ENCODE peak calls at places on chromosome 22, in nine cellular contexts. K is fibroblast of pulmonary artery; O is left ventricle myocardium inferior; M is transverse colon; L is HCT116; B is activated CD8-positive, alpha-beta T cell treated with anti-CD3 and anti-CD28 coated beads for 36 hours; E is endothelial cell; R is progenitor cell of endocrine pancreas; Z is MM.1S. D is an unnamed sample.

GRCh38 chr22:46450931-46451660 is 86.3 kb downstream of the CELSR1 start:
- DNase-seq in L (no peak), M (no peak), E (no peak), K (no peak), R (no peak), Z (no peak), B (no peak), O (no peak), D (no peak)

GRCh38 chr22:36971305-36971704 is 47.9 kb downstream of the TST start:
- DNase-seq in K (no peak), L (no peak), B (no peak), Z (no peak), M (no peak), O (no peak), E (no peak), R (no peak), D (no peak)

GRCh38 chr22:30371981-30372380 is 15.2 kb downstream of the CCDC157 start:
- DNase-seq in E (no peak), K (no peak), M (no peak), O (no peak), Z (no peak), L (no peak), R (no peak), B (no peak), D (no peak)

GRCh38 chr22:17243524-17243923 is 24.3 kb upstream of the ADA2 start:
- DNase-seq in L (no peak), M (peak), Z (peak), E (no peak), O (no peak), R (no peak), K (no peak), B (peak), D (peak)

GRCh38 chr22:27029584-27030130 is 372.3 kb downstream of the MIAT start:
- DNase-seq in L (no peak), B (no peak), R (no peak), O (no peak), E (no peak), M (no peak), Z (no peak), K (no peak), D (no peak)

GRCh38 chr22:33853200-33854097 is 66.8 kb downstream of the LARGE1 start:
- DNase-seq in M (peak), K (peak), Z (peak), L (no peak), O (peak), R (no peak), E (no peak), B (peak), D (peak)

GRCh38 chr22:39567135-39567946 is 3.2 kb upstream of the CACNA1I start:
- DNase-seq in K (no peak), E (no peak), B (peak), M (peak), Z (peak), L (no peak), R (no peak), O (no peak), D (no peak)

GRCh38 chr22:47297261-47298016 is 535.0 kb downstream of the TBC1D22A start:
- DNase-seq in O (no peak), L (no peak), M (no peak), E (no peak), Z (no peak), B (no peak), K (no peak), R (no peak), D (peak)

GRCh38 chr22:17777005-17777716 is 2.9 kb upstream of the BID start:
- DNase-seq in Z (peak), K (no peak), B (peak), R (no peak), E (no peak), M (peak), L (no peak), O (no peak), D (peak)

GRCh38 chr22:46053563-46054090 is 76.7 kb upstream of the WNT7B start:
- DNase-seq in Z (peak), L (no peak), B (peak), E (no peak), R (no peak), K (peak), M (peak), O (peak), D (no peak)

GRCh38 chr22:37487129-37487528 is 945 bp upstream of the MFNG start:
- DNase-seq in L (no peak), E (no peak), B (no peak), O (no peak), K (no peak), Z (no peak), R (no peak), M (no peak), D (no peak)

GRCh38 chr22:42642801-42643631 is 2.6 kb upstream of the ATP5MGL start:
- DNase-seq in B (no peak), R (no peak), Z (no peak), K (no peak), M (no peak), E (no peak), O (no peak), L (no peak), D (peak)

GRCh38 chr22:27705391-27706080 is 96.0 kb downstream of the MN1 start:
- DNase-seq in K (no peak), O (no peak), Z (no peak), R (no peak), B (no peak), E (no peak), L (no peak), M (no peak), D (no peak)

GRCh38 chr22:37262346-37262745 is 18.3 kb upstream of the RAC2 start:
- DNase-seq in K (no peak), M (no peak), E (no peak), L (no peak), O (no peak), Z (no peak), B (no peak), R (no peak), D (no peak)

GRCh38 chr22:27212617-27213177 is 555.3 kb downstream of the MIAT start:
- DNase-seq in M (peak), K (peak), O (peak), E (peak), B (peak), R (no peak), Z (no peak), L (no peak), D (no peak)

GRCh38 chr22:32573991-32574390 is 99.4 kb downstream of the FBXO7 start:
- DNase-seq in Z (no peak), O (no peak), L (no peak), B (no peak), R (no peak), M (no peak), E (no peak), K (no peak), D (no peak)

GRCh38 chr22:17738386-17739128 is 35.7 kb downstream of the BID start:
- DNase-seq in R (no peak), M (no peak), B (no peak), L (no peak), O (no peak), K (no peak), Z (no peak), E (no peak), D (no peak)

GRCh38 chr22:32618461-32619140 is 144.0 kb downstream of the FBXO7 start:
- DNase-seq in R (no peak), K (no peak), O (peak), B (no peak), E (no peak), L (no peak), Z (no peak), M (peak), D (no peak)

GRCh38 chr22:35538801-35539321 is 1.8 kb upstream of the RASD2 start:
- DNase-seq in M (peak), B (peak), O (no peak), R (peak), K (no peak), L (peak), E (peak), Z (peak), D (peak)

GRCh38 chr22:37972527-37972926 is 11.8 kb downstream of the SOX10 start:
- DNase-seq in E (no peak), B (no peak), Z (no peak), K (peak), L (no peak), R (no peak), O (no peak), M (no peak), D (no peak)

GRCh38 chr22:48398181-48398905 is 1429.3 kb downstream of the BRD1 start:
- DNase-seq in M (no peak), R (no peak), B (no peak), L (no peak), O (no peak), Z (no peak), K (no peak), E (no peak), D (no peak)

GRCh38 chr22:47452184-47452583 is 689.7 kb downstream of the TBC1D22A start:
- DNase-seq in K (no peak), Z (no peak), E (no peak), R (no peak), O (no peak), B (peak), M (no peak), L (peak), D (no peak)

GRCh38 chr22:23089010-23089409 is 18.7 kb downstream of the GNAZ start:
- DNase-seq in E (no peak), Z (no peak), M (no peak), O (no peak), K (no peak), L (no peak), B (no peak), R (no peak), D (no peak)

GRCh38 chr22:44360686-44361381 is 48.1 kb upstream of the SHISAL1 start:
- DNase-seq in O (peak), B (no peak), Z (no peak), R (no peak), E (no peak), M (peak), K (peak), L (no peak), D (no peak)
- TF ChIP-seq CTCF in O (peak), B (no peak), Z (no peak), R (peak), E (no peak), M (peak), K (peak), L (no peak), D (no peak)

GRCh38 chr22:28774378-28774777 is 1.9 kb downstream of the CCDC117 start:
- DNase-seq in L (no peak), M (no peak), O (no peak), R (no peak), Z (no peak), K (no peak), E (no peak), B (no peak), D (no peak)

GRCh38 chr22:28773461-28773867 is 969 bp downstream of the CCDC117 start:
- DNase-seq in E (no peak), L (no peak), O (no peak), K (peak), R (no peak), Z (peak), B (no peak), M (no peak), D (peak)

GRCh38 chr22:28769394-28770085 is 3.0 kb upstream of the CCDC117 start:
- DNase-seq in R (no peak), K (no peak), L (no peak), M (no peak), O (no peak), E (no peak), Z (no peak), B (no peak), D (no peak)

GRCh38 chr22:28771195-28771791 is 1.2 kb upstream of the CCDC117 start:
- DNase-seq in M (no peak), R (no peak), O (no peak), K (no peak), E (no peak), L (no peak), B (no peak), Z (no peak), D (no peak)

DNA sequence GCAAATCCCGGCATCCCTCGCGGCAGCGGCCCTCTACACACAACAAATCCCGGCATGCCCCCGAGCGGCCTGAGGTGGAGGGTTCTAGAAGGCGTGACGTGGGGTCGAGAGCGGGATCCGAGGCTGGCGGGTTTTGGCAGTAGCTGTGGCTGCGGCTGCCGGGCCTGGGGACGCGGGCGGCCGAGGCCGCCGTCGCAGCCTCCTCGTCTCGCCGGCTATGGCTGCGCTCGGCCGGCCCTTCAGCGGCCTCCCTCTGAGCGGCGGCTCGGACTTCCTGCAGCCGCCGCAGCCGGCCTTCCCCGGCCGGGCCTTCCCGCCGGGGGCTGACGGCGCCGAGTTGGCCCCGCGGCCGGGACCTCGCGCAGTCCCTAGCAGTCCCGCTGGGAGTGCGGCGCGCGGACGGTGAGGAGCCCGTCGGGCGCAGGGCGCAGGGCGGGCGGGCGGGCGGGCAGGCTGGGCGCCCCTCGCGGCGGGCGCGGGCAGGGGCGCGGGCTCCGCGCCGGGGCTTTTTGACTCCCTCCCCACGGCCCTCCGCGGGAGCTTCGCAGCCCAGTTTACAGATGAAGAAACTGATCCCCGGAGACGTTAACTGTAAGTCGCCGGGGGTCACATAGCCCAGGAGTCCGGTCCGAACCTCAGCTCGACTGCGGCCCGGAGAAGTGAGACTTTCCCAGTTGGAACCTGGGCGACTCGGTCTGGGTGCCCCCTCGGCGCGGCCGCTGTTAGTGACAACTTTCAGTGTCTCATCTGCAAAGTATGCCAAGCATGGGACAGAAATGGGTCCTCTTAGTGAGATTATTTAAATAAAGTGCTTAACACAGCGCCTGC is at the start of gene CCDC117:
- DNase-seq in M (peak), K (peak), L (peak), E (peak), R (peak), O (peak), B (peak), Z (peak), D (peak)
- TF ChIP-seq CTCF in M (peak), K (no peak), L (peak), E (peak), R (peak), O (peak), B (peak), Z (peak), D (peak)

DNA sequence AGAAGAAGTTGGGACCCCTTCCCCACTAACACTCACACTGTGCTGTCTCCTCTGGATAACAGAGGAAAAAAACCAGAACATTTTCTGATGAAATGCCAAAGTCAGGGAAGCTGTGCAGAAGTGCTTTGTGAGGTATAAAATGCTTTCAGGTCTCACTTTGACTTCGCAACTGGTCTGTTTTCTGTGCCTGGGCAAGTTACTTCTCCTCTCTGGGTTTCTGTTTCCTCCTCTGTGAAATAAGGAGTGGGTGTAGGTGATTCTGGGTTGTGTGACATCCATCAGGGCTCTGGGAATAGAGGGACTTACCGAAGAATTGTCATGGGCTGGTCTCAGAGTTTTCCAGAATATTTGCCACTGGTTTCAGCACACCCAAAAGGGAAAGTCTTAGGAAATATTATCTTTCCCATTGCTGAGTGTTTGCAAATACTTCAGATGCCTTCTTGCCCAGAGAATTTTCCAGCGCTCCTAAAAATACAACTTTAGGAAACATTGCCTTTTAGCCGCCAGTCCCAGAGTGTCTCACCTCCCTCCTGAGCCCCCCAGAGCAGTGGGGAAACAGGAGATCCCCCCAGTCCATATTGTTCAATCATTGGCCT is 118.5 kb downstream of the KIAA1671 start:
- DNase-seq in M (no peak), R (no peak), E (no peak), L (no peak), B (peak), Z (no peak), K (no peak), O (no peak), D (peak)
- TF ChIP-seq CTCF in M (no peak), R (no peak), E (no peak), L (no peak), B (no peak), Z (no peak), K (no peak), O (no peak), D (no peak)

DNA sequence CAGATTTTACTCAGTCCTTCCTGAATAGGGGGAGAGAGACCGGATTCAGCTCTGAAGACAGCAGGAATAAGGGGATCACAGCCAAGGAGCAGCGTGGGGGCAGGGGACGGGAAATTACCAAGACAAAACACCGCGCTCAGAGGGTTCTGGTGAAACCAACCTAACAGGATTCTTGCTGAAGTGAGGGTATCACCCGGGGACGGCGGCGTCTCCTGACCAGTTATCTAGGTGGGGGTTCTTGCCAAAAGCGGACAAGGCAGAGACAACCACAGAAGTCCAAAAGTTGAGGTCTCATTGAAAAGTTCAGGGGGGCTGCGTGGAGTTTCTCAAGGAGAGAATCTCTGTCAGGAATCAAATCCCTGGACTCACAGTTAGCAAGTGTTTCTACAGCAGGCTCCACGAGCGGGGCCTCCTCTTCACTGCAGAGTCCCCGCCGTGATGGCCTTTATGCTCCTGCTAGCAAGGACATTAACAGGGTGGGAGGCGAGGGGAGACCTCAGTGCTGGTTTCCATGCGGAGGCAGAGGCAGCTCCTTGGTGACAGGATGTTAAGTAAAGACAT is 291.0 kb downstream of the BRD1 start:
- DNase-seq in M (no peak), B (no peak), K (no peak), Z (no peak), O (no peak), E (peak), R (no peak), L (no peak), D (no peak)
- TF ChIP-seq CTCF in M (no peak), B (no peak), K (no peak), Z (no peak), O (no peak), E (no peak), R (no peak), L (no peak), D (no peak)

DNA sequence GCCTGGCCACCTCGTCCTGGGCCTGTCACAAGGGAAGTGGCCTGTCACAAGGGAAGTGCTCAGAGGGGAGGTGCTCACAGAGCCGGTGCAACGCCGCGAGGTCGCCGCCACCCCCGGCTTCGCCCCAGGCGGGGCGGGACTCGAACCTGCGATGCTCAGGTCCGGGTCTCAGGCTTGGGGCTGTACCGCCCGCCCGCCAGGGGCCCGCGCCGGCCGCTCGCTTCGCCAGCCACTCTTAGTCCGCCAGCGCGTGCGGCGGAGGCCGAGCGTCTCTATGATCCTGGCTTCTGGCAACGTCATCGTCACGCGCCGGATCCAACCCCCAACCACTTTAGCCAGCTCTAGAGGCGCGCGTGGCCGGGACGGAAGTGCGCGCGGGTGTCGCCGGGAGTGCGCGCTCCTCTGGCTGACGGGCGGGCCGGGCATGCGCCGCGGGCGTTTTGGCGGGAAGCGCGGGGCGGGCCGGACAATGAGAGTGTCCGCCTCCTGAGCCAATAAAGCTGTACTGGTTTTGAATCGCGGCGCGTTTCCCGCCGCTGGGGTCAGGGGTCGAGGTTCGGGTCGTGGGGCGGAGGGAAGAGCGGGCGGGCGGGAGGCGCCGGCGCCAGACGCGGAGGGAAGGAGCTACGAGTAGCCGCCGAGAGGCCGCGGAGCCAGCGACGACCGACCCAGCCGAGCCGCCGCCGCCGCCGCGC is at the start of gene TRMT2A:
- DNase-seq in R (peak), E (peak), Z (peak), M (peak), B (peak), L (peak), O (peak), K (peak), D (peak)
- TF ChIP-seq CTCF in R (peak), E (no peak), Z (peak), M (peak), B (no peak), L (no peak), O (peak), K (no peak), D (peak)

D was measured in GM10248.